ENCODE peak calls at places on chromosomes 13 and 19, in nine cellular contexts. V is dorsolateral prefrontal cortex; W is PC-3; B is caudate nucleus; Y is CD8-positive, alpha-beta memory T cell; K is pancreas; P is AG04450; J is Peyer's patch; E is kidney. I is an unnamed sample.

GRCh38 chr13:41182231-41182630 is 12.1 kb downstream of the KBTBD7 start:
- DNase-seq in V (no peak), W (no peak), B (no peak), Y (no peak), K (no peak), P (no peak), J (no peak), E (no peak), I (no peak)

GRCh38 chr19:1363599-1363998 is 20.1 kb upstream of the NDUFS7 start:
- DNase-seq in V (no peak), W (no peak), B (no peak), Y (peak), K (no peak), P (no peak), J (no peak), E (no peak), I (no peak)

GRCh38 chr19:40143612-40144011 is 47.6 kb upstream of the MAP3K10 start:
- DNase-seq in V (no peak), W (no peak), B (no peak), Y (peak), K (no peak), P (no peak), J (no peak), E (no peak), I (peak)

GRCh38 chr19:38842439-38843174 is 7.2 kb downstream of the HNRNPL start:
- DNase-seq in V (no peak), W (no peak), B (no peak), Y (peak), K (peak), P (no peak), J (no peak), E (no peak), I (no peak)

GRCh38 chr19:29255912-29256311 is 43.0 kb upstream of the UQCRFS1 start:
- DNase-seq in V (no peak), W (no peak), B (no peak), Y (no peak), K (no peak), P (no peak), J (no peak), E (no peak), I (no peak)

GRCh38 chr19:49858591-49858985 is 7.6 kb downstream of the PTOV1 start:
- DNase-seq in V (no peak), W (peak), B (peak), Y (no peak), K (no peak), P (no peak), J (peak), E (no peak), I (no peak)

GRCh38 chr13:45873491-45874360 is 22.2 kb upstream of the SIAH3 start:
- DNase-seq in V (no peak), W (peak), B (no peak), Y (no peak), K (no peak), P (no peak), J (no peak), E (no peak), I (no peak)

GRCh38 chr19:38713227-38713649 is 31.0 kb downstream of the CAPN12 start:
- DNase-seq in V (no peak), W (no peak), B (peak), Y (no peak), K (no peak), P (no peak), J (no peak), E (no peak), I (no peak)

GRCh38 chr19:43780706-43781525 is at the start of gene KCNN4:
- DNase-seq in V (no peak), W (peak), B (no peak), Y (peak), K (no peak), P (no peak), J (peak), E (peak), I (no peak)

GRCh38 chr13:43303040-43303729 is 279.8 kb downstream of the DNAJC15 start:
- DNase-seq in V (peak), W (peak), B (peak), Y (no peak), K (peak), P (no peak), J (no peak), E (peak), I (no peak)

GRCh38 chr19:16133818-16134217 is 9.7 kb upstream of the HSH2D start:
- DNase-seq in V (no peak), W (no peak), B (no peak), Y (no peak), K (no peak), P (no peak), J (no peak), E (no peak), I (no peak)

GRCh38 chr13:111288276-111288675 is 32.2 kb upstream of the TEX29 start:
- DNase-seq in V (no peak), W (no peak), B (no peak), Y (no peak), K (no peak), P (no peak), J (no peak), E (no peak), I (no peak)

GRCh38 chr19:14432817-14433453 is at the start of gene PKN1:
- DNase-seq in V (peak), W (peak), B (peak), Y (peak), K (peak), P (no peak), J (peak), E (peak), I (no peak)

GRCh38 chr19:3024870-3025515 is 4.1 kb downstream of the TLE2 start:
- DNase-seq in V (no peak), W (no peak), B (no peak), Y (no peak), K (no peak), P (no peak), J (no peak), E (no peak), I (no peak)

GRCh38 chr13:73677041-73677589 is 457.1 kb downstream of the KLF12 start:
- DNase-seq in V (no peak), W (peak), B (no peak), Y (no peak), K (no peak), P (no peak), J (no peak), E (no peak), I (peak)

GRCh38 chr19:46776927-46777911 is 11.2 kb downstream of the SLC1A5 start:
- DNase-seq in V (no peak), W (no peak), B (no peak), Y (no peak), K (no peak), P (no peak), J (peak), E (no peak), I (no peak)

GRCh38 chr19:53463263-53463662 is 4.3 kb upstream of the ZNF813 start:
- DNase-seq in V (peak), W (no peak), B (peak), Y (no peak), K (no peak), P (no peak), J (no peak), E (peak), I (no peak)

GRCh38 chr19:44548736-44549135 is 19.3 kb upstream of the CEACAM20 start:
- DNase-seq in V (no peak), W (peak), B (no peak), Y (no peak), K (no peak), P (no peak), J (no peak), E (no peak), I (no peak)

GRCh38 chr13:83503424-83503823 is 378.9 kb downstream of the SLITRK1 start:
- DNase-seq in V (no peak), W (peak), B (no peak), Y (no peak), K (no peak), P (no peak), J (no peak), E (no peak), I (no peak)

GRCh38 chr13:24640752-24641151 is 39.5 kb upstream of the ATP12A start:
- DNase-seq in V (no peak), W (no peak), B (no peak), Y (no peak), K (no peak), P (no peak), J (no peak), E (no peak), I (no peak)

GRCh38 chr13:30584332-30584731 is 33.4 kb upstream of the USPL1 start:
- DNase-seq in V (no peak), W (no peak), B (no peak), Y (no peak), K (no peak), P (no peak), J (no peak), E (no peak), I (no peak)

GRCh38 chr19:33325920-33326319 is 23.6 kb upstream of the CEBPA start:
- DNase-seq in V (peak), W (no peak), B (no peak), Y (no peak), K (no peak), P (no peak), J (no peak), E (no peak), I (no peak)

GRCh38 chr19:9381367-9381785 is 18.6 kb downstream of the ZNF177 start:
- DNase-seq in V (no peak), W (no peak), B (no peak), Y (no peak), K (no peak), P (no peak), J (no peak), E (no peak), I (no peak)

GRCh38 chr13:114282143-114282685 is 813 bp downstream of the UPF3A start:
- DNase-seq in V (peak), W (peak), B (no peak), Y (no peak), K (peak), P (no peak), J (peak), E (peak), I (no peak)

GRCh38 chr19:45558399-45558878 is 26.2 kb downstream of the OPA3 start:
- DNase-seq in V (peak), W (peak), B (peak), Y (peak), K (no peak), P (no peak), J (peak), E (no peak), I (no peak)

GRCh38 chr13:82664183-82664582 is 1218.1 kb downstream of the SLITRK1 start:
- DNase-seq in V (no peak), W (no peak), B (no peak), Y (no peak), K (no peak), P (no peak), J (no peak), E (no peak), I (no peak)

GRCh38 chr13:112325941-112326645 is 50.1 kb upstream of the SPACA7 start:
- DNase-seq in V (no peak), W (no peak), B (no peak), Y (no peak), K (no peak), P (no peak), J (no peak), E (peak), I (no peak)

GRCh38 chr19:13055213-13056051 is 47.2 kb downstream of the LYL1 start:
- DNase-seq in V (no peak), W (peak), B (no peak), Y (no peak), K (no peak), P (peak), J (no peak), E (peak), I (no peak)

GRCh38 chr19:46840157-46840942 is 10.3 kb downstream of the AP2S1 start:
- DNase-seq in V (no peak), W (peak), B (peak), Y (peak), K (no peak), P (no peak), J (no peak), E (no peak), I (no peak)

DNA sequence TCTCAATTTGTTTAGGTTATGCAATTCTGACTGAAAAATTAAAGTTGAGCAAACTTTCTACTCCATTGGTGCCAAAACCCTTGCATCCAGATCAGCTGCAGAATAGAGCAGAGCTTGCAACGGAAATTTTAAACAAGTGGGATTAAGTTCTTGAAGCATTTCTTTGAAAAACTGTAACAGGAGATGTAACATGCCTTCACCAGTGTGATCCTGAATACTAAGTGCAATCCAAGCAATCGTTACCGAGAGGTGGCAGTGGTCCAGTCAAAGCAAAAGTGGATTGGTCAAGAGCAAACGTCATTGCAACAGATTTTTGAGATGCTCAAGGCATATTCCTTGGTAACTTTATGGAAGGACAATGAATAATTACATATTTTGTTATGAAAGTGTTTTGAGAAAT is 841.1 kb upstream of the SLITRK5 start:
- DNase-seq in V (no peak), W (no peak), B (no peak), Y (no peak), K (no peak), P (no peak), J (no peak), E (no peak), I (no peak)
- H3K27ac ChIP-seq in V (no peak), W (no peak), B (no peak), Y (no peak), K (no peak), P (no peak), J (no peak), E (no peak), I (no peak)

DNA sequence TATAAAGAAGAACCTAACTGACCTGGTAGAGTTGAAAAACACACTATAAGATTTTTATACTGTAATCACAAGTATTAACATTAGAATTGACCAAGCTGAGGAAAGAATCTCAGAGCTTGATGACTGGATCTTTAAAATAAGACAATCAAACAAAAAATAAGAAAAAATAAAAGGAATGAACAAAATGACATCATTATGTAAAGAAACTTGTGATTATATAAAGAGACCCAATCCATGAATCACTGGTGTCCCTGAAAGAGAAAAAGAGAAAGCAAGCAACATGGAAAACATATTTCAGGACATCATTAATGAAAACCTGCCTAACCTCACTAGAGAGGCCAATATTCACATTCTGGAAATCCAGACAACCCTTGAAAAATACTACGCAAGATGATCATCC is 822.5 kb upstream of the SLITRK5 start:
- DNase-seq in V (no peak), W (no peak), B (no peak), Y (no peak), K (no peak), P (no peak), J (no peak), E (no peak), I (no peak)
- H3K27ac ChIP-seq in V (no peak), W (no peak), B (no peak), Y (no peak), K (no peak), P (no peak), J (no peak), E (no peak), I (no peak)

GRCh38 chr19:36222503-36222902 is 7.6 kb downstream of the ZNF146 start:
- DNase-seq in V (no peak), W (no peak), B (no peak), Y (no peak), K (no peak), P (no peak), J (no peak), E (no peak), I (no peak)

GRCh38 chr19:36221474-36221873 is 6.6 kb downstream of the ZNF146 start:
- DNase-seq in V (no peak), W (no peak), B (no peak), Y (no peak), K (no peak), P (no peak), J (no peak), E (no peak), I (no peak)

GRCh38 chr19:36225219-36225892 is 10.4 kb downstream of the ZNF146 start:
- DNase-seq in V (no peak), W (peak), B (no peak), Y (no peak), K (no peak), P (peak), J (no peak), E (no peak), I (no peak)
- H3K27ac ChIP-seq in V (no peak), W (peak), B (no peak), Y (peak), K (no peak), P (peak), J (no peak), E (no peak), I (no peak)

DNA sequence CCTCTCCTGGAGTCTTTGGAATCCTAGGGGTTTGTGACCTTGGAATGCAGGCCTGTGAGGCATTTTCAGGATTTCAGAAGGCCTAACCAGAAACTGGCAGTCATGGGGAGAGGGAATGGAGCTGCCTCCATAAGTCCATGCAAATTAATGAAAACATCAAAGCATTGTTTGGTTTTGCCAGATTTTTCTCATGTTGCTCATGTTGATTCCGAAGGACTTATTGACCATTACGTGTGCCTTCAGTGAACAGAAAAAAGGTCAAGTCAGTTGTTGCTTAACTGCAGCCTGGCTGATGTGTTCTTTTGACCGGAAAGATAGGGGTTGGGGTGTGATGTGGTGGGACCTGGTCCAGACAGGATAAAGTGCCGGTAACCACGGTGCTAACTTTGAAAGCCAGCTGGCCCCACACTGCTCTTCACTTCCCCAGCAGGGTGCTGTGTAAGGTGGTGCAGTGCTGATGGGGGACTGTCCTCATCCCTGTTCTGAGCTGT is 3.6 kb downstream of the RNF113B start:
- DNase-seq in V (no peak), W (peak), B (no peak), Y (no peak), K (no peak), P (peak), J (no peak), E (no peak), I (no peak)
- H3K27ac ChIP-seq in V (peak), W (no peak), B (peak), Y (no peak), K (peak), P (peak), J (peak), E (peak), I (peak)

DNA sequence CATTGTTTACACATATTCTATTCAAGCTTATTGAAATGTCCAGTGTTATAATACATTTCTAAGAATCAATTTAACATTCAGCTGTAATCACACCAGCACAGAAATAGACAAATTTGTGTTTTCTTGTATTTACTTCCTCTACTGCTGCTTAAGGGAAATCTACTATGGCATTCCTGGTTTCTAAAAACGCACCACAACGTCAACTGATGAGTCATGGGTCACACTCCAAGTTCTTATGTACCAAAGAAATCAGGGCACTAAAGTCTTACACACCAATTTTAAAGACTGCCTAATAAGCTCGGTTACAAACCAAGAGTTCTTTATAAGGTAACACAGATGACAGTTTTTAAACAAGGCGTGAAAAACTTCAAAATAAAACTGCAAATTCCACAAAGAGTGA is 13.2 kb downstream of the LNX2 start:
- DNase-seq in V (no peak), W (peak), B (no peak), Y (no peak), K (no peak), P (peak), J (no peak), E (no peak), I (no peak)
- H3K27ac ChIP-seq in V (no peak), W (peak), B (no peak), Y (no peak), K (no peak), P (no peak), J (peak), E (no peak), I (no peak)

DNA sequence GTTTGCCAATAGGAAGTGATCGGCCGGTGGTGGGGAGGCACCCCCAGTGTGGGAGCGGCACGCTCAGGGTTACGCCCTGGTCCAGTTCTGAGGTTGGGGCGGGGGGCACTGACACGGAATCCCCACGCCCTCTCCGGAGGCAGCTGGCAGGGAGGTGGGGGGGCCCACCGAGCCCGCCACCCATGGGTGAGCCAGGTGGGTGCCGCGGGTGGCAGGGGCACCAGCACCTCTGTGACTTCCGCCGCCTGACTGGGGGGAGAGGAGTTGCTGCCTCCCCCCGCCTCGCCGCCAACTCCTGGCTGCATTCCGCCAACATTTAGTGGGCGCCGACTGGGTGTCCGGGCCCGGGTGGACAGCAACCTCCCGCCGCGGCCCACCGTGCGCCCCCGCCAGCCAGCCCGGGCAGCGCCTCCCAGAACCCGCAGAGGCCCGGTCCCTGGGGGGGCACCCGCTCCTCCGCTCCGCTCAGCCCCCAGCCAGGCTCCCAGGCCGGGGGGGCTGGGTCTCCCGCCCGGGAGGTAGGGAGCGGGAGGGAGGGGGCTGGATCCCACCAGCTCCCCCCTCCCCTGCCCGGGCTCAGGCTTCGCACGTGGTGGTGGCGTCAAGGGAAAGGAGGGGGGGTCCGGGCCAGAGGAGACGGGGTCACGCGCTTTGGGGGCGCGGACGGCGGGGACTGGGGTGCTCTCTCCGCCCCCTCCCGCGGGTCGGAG is 2.0 kb downstream of the ZBTB7A start:
- DNase-seq in V (peak), W (no peak), B (peak), Y (peak), K (peak), P (no peak), J (peak), E (peak), I (no peak)
- H3K27ac ChIP-seq in V (peak), W (peak), B (peak), Y (peak), K (peak), P (peak), J (peak), E (peak), I (peak)

GRCh38 chr19:7655581-7655980 is 13.3 kb upstream of the RETN start:
- DNase-seq in V (no peak), W (no peak), B (no peak), Y (no peak), K (no peak), P (no peak), J (no peak), E (no peak), I (no peak)
- H3K27ac ChIP-seq in V (no peak), W (no peak), B (no peak), Y (no peak), K (no peak), P (no peak), J (no peak), E (no peak), I (no peak)

GRCh38 chr13:34303346-34303745 is 485.4 kb downstream of the RFC3 start:
- DNase-seq in V (no peak), W (peak), B (no peak), Y (no peak), K (no peak), P (no peak), J (no peak), E (no peak), I (no peak)
- H3K27ac ChIP-seq in V (no peak), W (no peak), B (no peak), Y (no peak), K (no peak), P (no peak), J (no peak), E (no peak), I (no peak)

I was measured in SK-N-MC.